ENCODE peak calls at places on chromosomes 6 and 20, in four cellular contexts. One of them, this sample, is unnamed.

GRCh38 chr6:80404889-80405288 is 298.4 kb downstream of the BCKDHB start:
- DNase-seq in endothelial cell of umbilical vein: no peak
- DNase-seq in IMR-90: no peak
- DNase-seq in AG04449: no peak
- DNase-seq in this sample: no peak

GRCh38 chr6:19879663-19880062 is 42.5 kb downstream of the ID4 start:
- DNase-seq in endothelial cell of umbilical vein: no peak
- DNase-seq in IMR-90: no peak
- DNase-seq in AG04449: no peak
- DNase-seq in this sample: no peak

GRCh38 chr6:20366082-20366834 is 35.4 kb upstream of the E2F3 start:
- DNase-seq in endothelial cell of umbilical vein: no peak
- DNase-seq in IMR-90: no peak
- DNase-seq in AG04449: no peak
- DNase-seq in this sample: no peak

GRCh38 chr20:10309326-10309725 is 90.7 kb downstream of the SNAP25 start:
- DNase-seq in endothelial cell of umbilical vein: peak
- DNase-seq in IMR-90: peak
- DNase-seq in AG04449: peak
- DNase-seq in this sample: peak

GRCh38 chr6:130018830-130019795 is 732 bp downstream of the L3MBTL3 start:
- DNase-seq in endothelial cell of umbilical vein: peak
- DNase-seq in IMR-90: peak
- DNase-seq in AG04449: no peak
- DNase-seq in this sample: no peak

GRCh38 chr6:68880050-68880449 is 245.0 kb downstream of the ADGRB3 start:
- DNase-seq in endothelial cell of umbilical vein: no peak
- DNase-seq in IMR-90: no peak
- DNase-seq in AG04449: no peak
- DNase-seq in this sample: no peak

GRCh38 chr6:119511024-119511423 is 161.5 kb upstream of the MAN1A1 start:
- DNase-seq in endothelial cell of umbilical vein: no peak
- DNase-seq in IMR-90: no peak
- DNase-seq in AG04449: no peak
- DNase-seq in this sample: no peak

GRCh38 chr20:31945790-31946189 is 6.1 kb downstream of the PDRG1 start:
- DNase-seq in endothelial cell of umbilical vein: no peak
- DNase-seq in IMR-90: no peak
- DNase-seq in AG04449: no peak
- DNase-seq in this sample: no peak

GRCh38 chr6:27836783-27837635 is 75.2 kb downstream of the OR2B2 start:
- DNase-seq in endothelial cell of umbilical vein: peak
- DNase-seq in IMR-90: peak
- DNase-seq in AG04449: no peak
- DNase-seq in this sample: peak

GRCh38 chr6:16326971-16327776 is 88.8 kb downstream of the GMPR start:
- DNase-seq in endothelial cell of umbilical vein: no peak
- DNase-seq in IMR-90: no peak
- DNase-seq in AG04449: no peak
- DNase-seq in this sample: no peak

GRCh38 chr20:38874460-38875169 is 51.6 kb upstream of the FAM83D start:
- DNase-seq in endothelial cell of umbilical vein: no peak
- DNase-seq in IMR-90: no peak
- DNase-seq in AG04449: no peak
- DNase-seq in this sample: no peak

GRCh38 chr6:9942131-9942530 is 472.7 kb downstream of the TFAP2A start:
- DNase-seq in endothelial cell of umbilical vein: no peak
- DNase-seq in IMR-90: no peak
- DNase-seq in AG04449: no peak
- DNase-seq in this sample: no peak

GRCh38 chr6:134663800-134664535 is 285.9 kb downstream of the ALDH8A1 start:
- DNase-seq in endothelial cell of umbilical vein: no peak
- DNase-seq in IMR-90: peak
- DNase-seq in AG04449: no peak
- DNase-seq in this sample: no peak

GRCh38 chr20:51758978-51759544 is 9.1 kb downstream of the ATP9A start:
- DNase-seq in endothelial cell of umbilical vein: no peak
- DNase-seq in IMR-90: no peak
- DNase-seq in AG04449: no peak
- DNase-seq in this sample: no peak

GRCh38 chr20:6765469-6766058 is 1.9 kb upstream of the BMP2 start:
- DNase-seq in endothelial cell of umbilical vein: peak
- DNase-seq in IMR-90: peak
- DNase-seq in AG04449: no peak
- DNase-seq in this sample: peak

GRCh38 chr20:54479138-54479906 is 3.9 kb downstream of the DOK5 start:
- DNase-seq in endothelial cell of umbilical vein: no peak
- DNase-seq in IMR-90: peak
- DNase-seq in AG04449: no peak
- DNase-seq in this sample: no peak

GRCh38 chr6:35391240-35391968 is 49.0 kb downstream of the PPARD start:
- DNase-seq in endothelial cell of umbilical vein: peak
- DNase-seq in IMR-90: peak
- DNase-seq in AG04449: peak
- DNase-seq in this sample: peak

GRCh38 chr6:95091823-95092436 is 485.4 kb upstream of the MANEA start:
- DNase-seq in endothelial cell of umbilical vein: peak
- DNase-seq in IMR-90: peak
- DNase-seq in AG04449: no peak
- DNase-seq in this sample: peak

GRCh38 chr6:49327575-49327974 is 135.5 kb downstream of the MMUT start:
- DNase-seq in endothelial cell of umbilical vein: no peak
- DNase-seq in IMR-90: no peak
- DNase-seq in AG04449: no peak
- DNase-seq in this sample: no peak

GRCh38 chr6:49328051-49328450 is 135.0 kb downstream of the MMUT start:
- DNase-seq in endothelial cell of umbilical vein: peak
- DNase-seq in IMR-90: no peak
- DNase-seq in AG04449: no peak
- DNase-seq in this sample: no peak

GRCh38 chr6:49327005-49327404 is 136.0 kb downstream of the MMUT start:
- DNase-seq in endothelial cell of umbilical vein: peak
- DNase-seq in IMR-90: peak
- DNase-seq in AG04449: no peak
- DNase-seq in this sample: no peak

GRCh38 chr6:49326337-49326736 is 136.7 kb downstream of the MMUT start:
- DNase-seq in endothelial cell of umbilical vein: peak
- DNase-seq in IMR-90: peak
- DNase-seq in AG04449: peak
- DNase-seq in this sample: peak

DNA sequence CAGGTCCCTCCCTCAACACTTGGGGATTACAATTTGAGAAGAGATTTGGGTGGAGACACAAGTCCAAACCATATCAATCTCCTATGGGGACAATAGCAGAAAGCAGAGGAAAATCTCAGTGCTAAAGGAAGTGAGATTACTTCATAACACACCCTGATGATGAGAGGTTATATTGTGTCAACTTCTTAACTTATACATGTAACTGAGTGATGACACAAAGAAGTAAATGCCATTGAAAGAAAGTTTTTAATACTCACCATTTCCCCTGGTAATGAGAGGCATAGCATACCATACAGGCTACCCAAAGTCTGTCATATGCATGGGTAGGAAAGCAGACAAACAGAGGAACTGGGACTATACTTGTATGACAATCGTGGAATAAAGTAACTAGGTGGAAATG is 137.2 kb downstream of the MMUT start:
- DNase-seq in endothelial cell of umbilical vein: no peak
- DNase-seq in IMR-90: no peak
- DNase-seq in AG04449: no peak
- DNase-seq in this sample: no peak
- H3K4me3 ChIP-seq in endothelial cell of umbilical vein: no peak
- H3K4me3 ChIP-seq in IMR-90: no peak
- H3K4me3 ChIP-seq in AG04449: no peak
- H3K4me3 ChIP-seq in this sample: no peak

GRCh38 chr6:105598264-105598663 is 195.4 kb upstream of the PREP start:
- DNase-seq in endothelial cell of umbilical vein: no peak
- DNase-seq in IMR-90: no peak
- DNase-seq in AG04449: no peak
- DNase-seq in this sample: no peak
- H3K4me3 ChIP-seq in endothelial cell of umbilical vein: no peak
- H3K4me3 ChIP-seq in IMR-90: no peak
- H3K4me3 ChIP-seq in AG04449: no peak
- H3K4me3 ChIP-seq in this sample: no peak

GRCh38 chr6:159043986-159044385 is 805 bp downstream of the TAGAP start:
- DNase-seq in endothelial cell of umbilical vein: no peak
- DNase-seq in IMR-90: no peak
- DNase-seq in AG04449: no peak
- DNase-seq in this sample: no peak
- H3K4me3 ChIP-seq in endothelial cell of umbilical vein: no peak
- H3K4me3 ChIP-seq in IMR-90: no peak
- H3K4me3 ChIP-seq in AG04449: no peak
- H3K4me3 ChIP-seq in this sample: no peak

GRCh38 chr6:39841291-39841690 is 49.1 kb downstream of the DAAM2 start:
- DNase-seq in endothelial cell of umbilical vein: no peak
- DNase-seq in IMR-90: peak
- DNase-seq in AG04449: no peak
- DNase-seq in this sample: no peak

GRCh38 chr6:39841923-39842322 is 49.7 kb downstream of the DAAM2 start:
- DNase-seq in endothelial cell of umbilical vein: no peak
- DNase-seq in IMR-90: no peak
- DNase-seq in AG04449: no peak
- DNase-seq in this sample: no peak

GRCh38 chr6:39840781-39841180 is 48.6 kb downstream of the DAAM2 start:
- DNase-seq in endothelial cell of umbilical vein: no peak
- DNase-seq in IMR-90: no peak
- DNase-seq in AG04449: no peak
- DNase-seq in this sample: no peak

GRCh38 chr6:39844866-39845265 is 52.7 kb downstream of the DAAM2 start:
- DNase-seq in endothelial cell of umbilical vein: no peak
- DNase-seq in IMR-90: no peak
- DNase-seq in AG04449: no peak
- DNase-seq in this sample: no peak

GRCh38 chr6:39843305-39844020 is 51.3 kb downstream of the DAAM2 start:
- DNase-seq in endothelial cell of umbilical vein: no peak
- DNase-seq in IMR-90: peak
- DNase-seq in AG04449: no peak
- DNase-seq in this sample: no peak
- H3K4me3 ChIP-seq in endothelial cell of umbilical vein: no peak
- H3K4me3 ChIP-seq in IMR-90: no peak
- H3K4me3 ChIP-seq in AG04449: no peak
- H3K4me3 ChIP-seq in this sample: no peak

DNA sequence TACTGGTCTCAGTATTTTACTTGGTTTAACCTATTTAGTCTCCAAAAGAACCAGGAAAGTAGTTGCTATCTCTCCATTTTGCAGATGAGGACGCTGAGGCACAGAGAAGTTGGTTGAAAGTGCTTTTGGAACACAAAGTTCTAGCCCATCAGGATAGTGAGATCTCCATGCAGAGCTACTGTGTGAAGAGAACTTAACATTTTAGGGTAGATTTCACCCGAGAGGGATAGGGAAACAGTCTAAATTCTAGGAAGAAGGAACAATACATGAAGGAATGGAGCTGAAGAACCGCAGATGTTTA is 65.1 kb downstream of the PHACTR2 start:
- DNase-seq in endothelial cell of umbilical vein: no peak
- DNase-seq in IMR-90: no peak
- DNase-seq in AG04449: no peak
- DNase-seq in this sample: no peak
- H3K4me3 ChIP-seq in endothelial cell of umbilical vein: no peak
- H3K4me3 ChIP-seq in IMR-90: no peak
- H3K4me3 ChIP-seq in AG04449: no peak
- H3K4me3 ChIP-seq in this sample: no peak